ENCODE peak calls at places on chromosome 9, in ten cellular contexts. N is SW 1271; T is foreskin keratinocyte; J is mesothelial cell of epicardium; Q is uterus; M is WTC11; L is AML-193; V is activated CD4-positive, alpha-beta T cell treated with anti-CD3 and anti-CD28 coated beads, Interleukin-2, amount 50 U/mL, for 24 hours; A is left colon; C is activated T-helper 9 cell treated with anti-CD3 and anti-CD28 coated beads, Interleukin-2, amount 50 U/mL, for 16 hours. O is an unnamed sample.

GRCh38 chr9:76646249-76646648 is 118.0 kb upstream of the PCA3 start:
- DNase-seq in N (no peak), T (no peak), J (no peak), Q (no peak), M (no peak), L (no peak), V (no peak), A (peak; percentile 71), C (no peak), O (no peak)

GRCh38 chr9:107348836-107349235 is 65.8 kb downstream of the RAD23B start:
- DNase-seq in N (no peak), T (no peak), J (no peak), Q (no peak), M (no peak), L (no peak), V (no peak), A (no peak), C (no peak), O (no peak)

GRCh38 chr9:105957830-105958229 is 263.5 kb downstream of the TMEM38B start:
- DNase-seq in N (no peak), T (peak; percentile 37), J (no peak), Q (no peak), M (no peak), L (no peak), V (no peak), A (no peak), C (no peak), O (no peak)

GRCh38 chr9:134558124-134558805 is 83.3 kb upstream of the COL5A1 start:
- DNase-seq in N (no peak), T (no peak), J (no peak), Q (no peak), M (no peak), L (no peak), V (no peak), A (peak; percentile 10), C (no peak), O (no peak)

GRCh38 chr9:109520475-109521132 is 22.5 kb upstream of the PTPN3 start:
- DNase-seq in N (peak; percentile 70), T (peak; percentile 91), J (no peak), Q (peak; percentile 31), M (peak; percentile 77), L (peak; percentile 36), V (no peak), A (peak; percentile 40), C (no peak), O (peak; percentile 35)

GRCh38 chr9:117678882-117679281 is 25.3 kb upstream of the TLR4 start:
- DNase-seq in N (no peak), T (no peak), J (no peak), Q (no peak), M (no peak), L (no peak), V (no peak), A (no peak), C (no peak), O (no peak)

GRCh38 chr9:14309403-14309802 is 4.5 kb downstream of the NFIB start:
- DNase-seq in N (no peak), T (peak; percentile 78), J (no peak), Q (no peak), M (no peak), L (no peak), V (no peak), A (no peak), C (no peak), O (no peak)

GRCh38 chr9:125538092-125538473 is 168.9 kb downstream of the MAPKAP1 start:
- DNase-seq in N (peak; percentile 77), T (peak; percentile 90), J (no peak), Q (no peak), M (no peak), L (no peak), V (no peak), A (peak; percentile 44), C (no peak), O (no peak)

GRCh38 chr9:87119328-87119881 is 172.1 kb upstream of the GAS1 start:
- DNase-seq in N (no peak), T (peak; percentile 40), J (no peak), Q (no peak), M (no peak), L (no peak), V (no peak), A (peak; percentile 39), C (no peak), O (peak; percentile 54)

GRCh38 chr9:21234153-21234687 is 5.6 kb downstream of the IFNA14 start:
- DNase-seq in N (no peak), T (no peak), J (no peak), Q (no peak), M (no peak), L (no peak), V (no peak), A (no peak), C (no peak), O (no peak)

GRCh38 chr9:14715102-14715501 is 7.4 kb downstream of the CER1 start:
- DNase-seq in N (no peak), T (peak; percentile 41), J (no peak), Q (no peak), M (no peak), L (no peak), V (no peak), A (no peak), C (no peak), O (no peak)

GRCh38 chr9:109861918-109862317 is 81.9 kb downstream of the PALM2AKAP2 start:
- DNase-seq in N (no peak), T (no peak), J (no peak), Q (no peak), M (no peak), L (no peak), V (no peak), A (no peak), C (no peak), O (no peak)